ENCODE peak calls at places on chromosomes 13 and 19, in four cellular contexts. S is GM23248, D is hepatocyte, H is SK-N-SH. O is an unnamed sample.

GRCh38 chr19:15666883-15667282 is 6.0 kb upstream of the CYP4F12 start:
- DNase-seq in S (no peak), D (no peak), H (no peak), O (no peak)

GRCh38 chr13:30125422-30126073 is 181.8 kb downstream of the KATNAL1 start:
- DNase-seq in H (no peak), D (peak; percentile 82), S (peak; percentile 95), O (no peak)

GRCh38 chr19:14516048-14516534 is 2.1 kb downstream of the DNAJB1 start:
- DNase-seq in S (no peak), D (no peak), H (no peak), O (no peak)

GRCh38 chr19:30865481-30865880 is 483.8 kb downstream of the TSHZ3 start:
- DNase-seq in S (no peak), H (no peak), D (no peak), O (no peak)

GRCh38 chr13:28478127-28478526 is 16.8 kb downstream of the FLT1 start:
- DNase-seq in H (no peak), D (no peak), S (peak; percentile 74), O (no peak)

GRCh38 chr19:33226550-33227241 is 1.0 kb upstream of the SLC7A10 start:
- DNase-seq in S (peak; percentile 33), H (peak; percentile 85), D (peak; percentile 83), O (peak; percentile 76)

GRCh38 chr19:27746691-27747380 is 1466.1 kb downstream of the UQCRFS1 start:
- DNase-seq in S (peak; percentile 15), D (no peak), H (peak; percentile 7), O (peak; percentile 66)

GRCh38 chr13:29435125-29435911 is 160.2 kb downstream of the SLC7A1 start:
- DNase-seq in S (peak; percentile 94), D (peak; percentile 63), H (peak; percentile 20), O (no peak)

GRCh38 chr13:77728265-77728966 is 30.9 kb downstream of the SLAIN1 start:
- DNase-seq in D (no peak), S (no peak), H (no peak), O (no peak)

GRCh38 chr13:25973085-25973484 is 78.7 kb downstream of the SHISA2 start:
- DNase-seq in H (no peak), S (no peak), D (no peak), O (peak; percentile 58)

GRCh38 chr13:47334173-47334572 is 437.3 kb upstream of the HTR2A start:
- DNase-seq in H (no peak), D (no peak), S (peak; percentile 89), O (no peak)

GRCh38 chr13:64553411-64554129 is 2676.6 kb downstream of the PCDH9 start:
- DNase-seq in H (no peak), S (peak; percentile 61), D (no peak), O (no peak)

GRCh38 chr19:53034054-53034453 is 10.5 kb upstream of the ERVV-2 start:
- DNase-seq in D (no peak), H (no peak), S (no peak), O (no peak)

GRCh38 chr13:101527130-101527529 is 74.7 kb downstream of the ITGBL1 start:
- DNase-seq in D (no peak), S (no peak), H (no peak), O (no peak)

GRCh38 chr13:33554919-33555791 is 262.8 kb upstream of the RFC3 start:
- DNase-seq in S (peak; percentile 16), H (no peak), D (no peak), O (peak; percentile 14)

GRCh38 chr13:70107498-70108271 is at the start of gene ATXN8OS:
- DNase-seq in H (peak; percentile 45), S (no peak), D (peak; percentile 9), O (peak; percentile 61)

GRCh38 chr13:40189885-40190655 is 476.4 kb downstream of the FOXO1 start:
- DNase-seq in H (peak; percentile 57), D (peak; percentile 45), S (peak; percentile 52), O (peak; percentile 75)

GRCh38 chr13:109938255-109938936 is 152.0 kb upstream of the IRS2 start:
- DNase-seq in D (peak; percentile 72), S (peak; percentile 91), H (no peak), O (no peak)

GRCh38 chr19:45469132-45469834 is 1.5 kb downstream of the FOSB start:
- DNase-seq in S (peak; percentile 98), H (peak; percentile 92), D (peak; percentile 95), O (peak; percentile 98)

GRCh38 chr13:109816112-109816978 is 30.0 kb upstream of the IRS2 start:
- DNase-seq in S (peak; percentile 20), H (no peak), D (no peak), O (no peak)

GRCh38 chr13:20128459-20128927 is 32.4 kb downstream of the GJA3 start:
- DNase-seq in H (peak; percentile 50), S (no peak), D (peak; percentile 54), O (peak; percentile 51)

GRCh38 chr13:20127563-20128458 is 33.0 kb downstream of the GJA3 start:
- DNase-seq in H (peak; percentile 87), D (peak; percentile 81), S (peak; percentile 76), O (peak; percentile 74)

GRCh38 chr13:20126460-20127262 is 34.2 kb downstream of the GJA3 start:
- DNase-seq in H (no peak), S (no peak), D (no peak), O (no peak)

GRCh38 chr13:20125783-20126165 is 35.1 kb downstream of the GJA3 start:
- DNase-seq in D (no peak), S (no peak), H (no peak), O (no peak)

DNA sequence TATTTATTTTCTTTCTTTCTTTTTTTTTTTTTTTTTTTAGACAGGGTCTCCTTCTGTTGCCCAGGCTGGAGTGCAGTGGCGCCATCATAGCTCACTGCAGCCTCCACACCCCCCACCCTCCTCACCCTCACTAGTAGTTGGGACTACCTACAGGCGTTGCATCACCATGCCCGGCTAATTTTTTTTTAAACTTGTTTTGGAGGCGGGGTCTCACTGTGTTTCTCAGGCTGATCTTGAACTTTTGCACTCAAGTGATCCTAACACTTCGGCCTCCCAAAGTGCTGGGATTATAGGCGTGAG is 33.6 kb downstream of the GJA3 start:
- DNase-seq in S (no peak), H (no peak), D (no peak), O (no peak)
- TF ChIP-seq EZH2phosphoT487 in S (no peak), H (no peak), D (no peak), O (no peak)

GRCh38 chr19:13062317-13062716 is 40.3 kb downstream of the LYL1 start:
- DNase-seq in D (no peak), H (no peak), S (no peak), O (no peak)

GRCh38 chr19:13060233-13060963 is 42.3 kb downstream of the LYL1 start:
- DNase-seq in S (peak; percentile 74), D (no peak), H (peak; percentile 75), O (peak; percentile 63)

GRCh38 chr19:13064092-13064489 is 38.6 kb downstream of the LYL1 start:
- DNase-seq in H (no peak), D (no peak), S (no peak), O (no peak)

GRCh38 chr19:13066231-13066630 is 36.4 kb downstream of the LYL1 start:
- DNase-seq in S (no peak), D (no peak), H (no peak), O (no peak)

DNA sequence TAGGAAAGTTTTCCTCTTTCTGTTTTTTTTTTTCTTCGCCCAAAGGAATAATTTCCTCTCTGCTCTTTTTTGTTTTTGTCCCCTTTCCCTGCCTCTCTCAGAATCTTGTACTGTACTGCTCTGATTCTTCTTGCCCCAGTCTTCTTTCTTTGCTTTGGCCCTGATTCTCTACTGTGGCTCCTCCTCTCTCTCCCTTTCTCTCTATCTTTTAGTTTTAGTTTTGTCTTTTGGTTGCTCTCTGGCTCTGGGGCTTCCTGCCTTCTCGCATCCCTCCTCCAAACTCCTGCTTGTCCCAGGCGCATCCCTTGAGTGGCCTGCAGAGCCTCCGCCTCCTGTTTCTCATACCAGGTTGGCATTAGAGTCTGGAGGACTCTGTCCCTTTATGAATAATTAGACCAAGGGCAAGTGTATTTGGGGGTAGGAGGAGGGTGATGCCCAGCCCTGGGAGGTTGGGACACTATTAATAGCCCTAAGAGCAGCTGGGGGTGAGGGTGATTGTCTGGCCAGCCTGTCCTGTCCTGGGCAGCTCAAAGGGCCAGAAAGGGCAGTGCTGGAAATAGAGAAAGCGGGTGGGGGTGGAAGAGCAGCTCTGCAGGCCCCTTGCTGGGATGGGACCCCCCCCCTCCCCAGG is 39.1 kb downstream of the LYL1 start:
- DNase-seq in H (no peak), D (no peak), S (no peak), O (no peak)
- H3K4me1 ChIP-seq in H (peaks cover 83% of the 10 kb centered on the region), D (peaks cover 38% of the 10 kb centered on the region), S (peaks cover 29% of the 10 kb centered on the region), O (peaks cover 16% of the 10 kb centered on the region)

GRCh38 chr13:112456138-112457056 is 80.2 kb downstream of the SPACA7 start:
- DNase-seq in H (no peak), S (no peak), D (no peak), O (no peak)
- TF ChIP-seq EZH2phosphoT487 in H (no peak), S (no peak), D (no peak), O (no peak)

DNA sequence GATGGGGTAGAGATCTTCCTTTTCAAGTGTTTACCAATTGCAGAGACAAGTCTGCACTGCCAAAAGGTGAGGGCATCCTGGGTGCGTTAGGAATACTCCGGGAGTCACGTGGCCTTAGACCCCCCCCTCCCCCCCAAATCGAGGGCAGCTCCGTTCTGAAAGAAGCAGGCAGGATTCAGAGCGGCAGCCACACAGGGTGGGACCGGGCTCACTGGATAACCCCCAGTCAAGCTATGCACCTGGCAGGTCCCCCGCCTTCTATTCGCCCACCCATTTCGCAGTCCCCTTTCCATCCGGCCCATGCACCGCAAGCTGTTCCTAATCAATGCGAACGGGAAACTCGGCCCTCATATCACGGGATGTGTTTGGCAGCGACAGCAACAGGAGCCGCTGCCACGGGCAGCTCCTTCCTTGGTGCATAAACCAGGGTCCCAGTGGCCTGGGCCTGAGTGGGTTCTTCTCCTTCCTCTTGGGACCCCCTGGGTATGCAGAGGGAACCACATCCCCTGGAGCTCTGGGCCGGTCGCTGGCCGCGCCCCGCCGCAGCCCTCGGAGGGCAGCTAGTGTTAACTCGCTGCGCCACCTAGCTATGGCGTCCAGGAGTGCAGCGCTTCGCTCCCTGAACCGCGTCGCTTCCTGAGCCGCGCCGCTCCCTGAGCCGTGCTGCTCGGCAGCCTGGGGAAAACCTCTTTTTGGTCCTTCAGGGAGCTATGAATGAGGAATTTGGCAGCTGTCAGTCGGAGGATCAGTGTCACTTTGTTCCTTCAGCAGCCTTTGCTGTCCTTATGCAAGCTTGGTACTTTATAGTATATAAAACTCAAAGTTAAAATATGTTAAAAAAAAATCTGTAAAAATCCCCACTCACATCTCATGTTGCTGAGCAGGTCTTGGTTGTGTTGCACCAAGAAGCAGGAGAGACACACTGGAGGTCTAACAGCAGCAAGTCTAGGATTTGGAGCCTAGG is 41.4 kb downstream of the LYL1 start:
- DNase-seq in H (peak; percentile 92), S (peak; percentile 92), D (peak; percentile 92), O (peak; percentile 94)
- H3K4me1 ChIP-seq in H (peaks cover 89% of the 10 kb centered on the region), S (peaks cover 41% of the 10 kb centered on the region), D (peaks cover 51% of the 10 kb centered on the region), O (peaks cover 39% of the 10 kb centered on the region)

DNA sequence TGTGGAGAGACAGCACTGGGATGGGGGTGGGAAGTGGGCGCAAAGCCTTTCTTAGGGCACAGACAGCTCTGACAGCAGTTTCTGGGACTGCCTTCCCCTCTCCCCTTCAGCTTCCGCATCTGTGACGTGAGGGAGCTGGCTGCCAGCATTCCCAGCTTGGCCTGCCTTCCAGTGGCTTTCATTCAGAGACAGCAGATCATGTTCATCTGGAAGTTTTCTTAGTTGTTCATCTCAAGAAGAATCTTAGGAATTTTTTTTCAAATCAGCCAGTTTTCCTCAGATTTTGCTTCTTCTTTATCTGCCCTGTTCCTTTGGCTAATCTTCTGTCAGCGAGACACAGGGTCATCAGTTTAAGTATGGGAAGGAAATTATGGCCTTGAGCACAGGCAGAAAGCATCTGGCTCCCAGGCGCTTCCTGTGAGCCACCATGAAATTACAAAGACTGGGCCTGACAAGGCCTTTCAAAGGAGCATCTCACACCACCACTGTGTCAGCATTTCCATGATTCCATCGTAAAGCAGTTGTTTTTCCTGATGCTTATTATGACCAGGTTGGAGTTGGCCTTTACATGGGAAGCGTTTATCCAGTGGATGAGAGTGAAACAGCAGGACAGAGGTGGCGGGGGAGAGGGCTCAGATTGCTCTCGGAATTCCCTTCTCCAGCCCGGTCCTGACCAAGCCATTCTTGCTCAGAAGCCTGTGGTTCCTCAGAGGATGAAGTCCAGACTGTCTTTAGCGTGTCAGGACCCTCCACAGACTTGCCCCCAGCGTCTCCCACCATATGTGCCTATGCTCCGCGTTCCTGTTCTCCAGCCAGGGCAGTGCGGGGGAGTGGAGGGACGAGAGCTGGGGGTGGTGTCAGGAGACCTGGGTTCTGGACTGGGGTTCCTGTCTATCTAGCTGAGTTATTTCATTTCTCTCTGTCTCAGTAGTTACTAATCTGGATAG is 43.6 kb downstream of the ARHGAP35 start:
- DNase-seq in S (peak; percentile 82), H (peak; percentile 42), D (peak; percentile 38), O (no peak)
- TF ChIP-seq EZH2phosphoT487 in S (no peak), H (no peak), D (no peak), O (no peak)

O was measured in neural progenitor cell.